ENCODE peak calls at places on chromosomes 5 and 9, in five cellular contexts. P, C, U, M and G are unnamed samples.

GRCh38 chr5:126516133-126516532 is 78.9 kb downstream of the ALDH7A1 start:
- DNase-seq in P (no peak), C (no peak), U (no peak), M (no peak), G (peak)

GRCh38 chr5:132905938-132906337 is 32.5 kb downstream of the LEAP2 start:
- DNase-seq in P (no peak), C (peak), U (no peak), M (peak), G (peak)

GRCh38 chr9:14352549-14352948 is 38.6 kb upstream of the NFIB start:
- DNase-seq in P (no peak), C (no peak), U (no peak), M (no peak), G (no peak)

GRCh38 chr5:12230659-12231058 is 326.4 kb upstream of the CTNND2 start:
- DNase-seq in P (no peak), C (no peak), U (no peak), M (no peak), G (no peak)

GRCh38 chr5:149406203-149406978 is 27.3 kb upstream of the IL17B start:
- DNase-seq in P (no peak), C (peak), U (no peak), M (peak), G (peak)

GRCh38 chr9:92716557-92716956 is 46.6 kb upstream of the IPPK start:
- DNase-seq in P (peak), C (peak), U (peak), M (peak), G (peak)

GRCh38 chr9:135566552-135566951 is 5.0 kb downstream of the PAEP start:
- DNase-seq in P (no peak), C (no peak), U (no peak), M (no peak), G (no peak)

GRCh38 chr5:25436452-25436851 is 791.7 kb upstream of the CDH10 start:
- DNase-seq in P (no peak), C (no peak), U (no peak), M (no peak), G (no peak)

GRCh38 chr5:109511980-109512744 is 102.4 kb upstream of the PJA2 start:
- DNase-seq in P (no peak), C (no peak), U (no peak), M (no peak), G (no peak)

GRCh38 chr5:59813761-59814562 is 79.6 kb downstream of the PDE4D start:
- DNase-seq in P (no peak), C (peak), U (peak), M (peak), G (peak)

GRCh38 chr9:81314525-81314924 is 374.8 kb downstream of the TLE1 start:
- DNase-seq in P (no peak), C (no peak), U (no peak), M (no peak), G (no peak)

GRCh38 chr9:120713257-120714087 is 798 bp downstream of the MEGF9 start:
- DNase-seq in P (peak), C (no peak), U (no peak), M (no peak), G (peak)

DNA sequence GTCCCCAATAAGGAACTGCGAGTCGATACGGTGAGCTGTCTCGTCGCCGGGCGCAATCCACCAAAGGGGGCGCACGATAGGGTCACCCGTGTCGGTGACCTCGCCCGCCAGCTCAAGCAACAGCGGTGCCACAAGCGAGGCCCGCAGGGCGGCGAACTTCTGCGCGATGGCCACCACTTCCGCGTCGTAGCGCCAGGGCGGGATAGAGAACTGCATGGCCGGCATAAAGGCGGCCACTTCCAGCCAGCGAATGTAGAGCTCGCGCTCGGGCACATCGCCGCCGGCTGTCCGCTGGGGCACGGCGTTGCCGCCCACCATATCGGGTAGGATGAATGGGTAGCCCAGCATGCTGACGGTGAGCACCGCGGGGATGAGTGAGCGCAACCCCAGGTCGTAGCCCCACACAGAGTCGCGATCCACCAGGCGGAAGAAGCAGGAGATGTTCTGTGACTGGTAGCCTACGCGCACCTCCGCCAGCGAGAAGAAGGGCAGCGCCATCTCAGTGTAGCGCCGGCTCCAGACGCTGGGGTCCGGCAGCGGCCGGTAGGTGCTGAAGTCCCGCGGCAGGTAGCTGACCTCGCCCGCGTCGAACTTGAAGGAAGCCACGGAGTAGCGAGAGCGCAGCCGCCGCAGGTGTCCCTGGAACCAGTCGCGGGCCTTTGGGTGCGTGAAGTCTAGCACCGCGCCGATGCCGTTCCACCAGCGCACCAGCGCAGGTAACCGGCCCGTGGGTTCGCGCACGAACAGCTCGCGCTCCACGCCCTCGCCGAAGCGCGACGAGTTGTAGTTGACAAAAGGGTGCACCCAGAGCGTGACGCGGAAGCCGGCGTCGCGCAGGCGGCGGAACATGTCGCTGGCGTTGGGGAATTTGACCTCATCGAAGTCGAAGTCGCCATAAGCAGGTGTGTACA is 5.5 kb downstream of the MYORG start:
- DNase-seq in P (no peak), C (no peak), U (no peak), M (no peak), G (peak)
- TF ChIP-seq CTCF in P (no peak), C (no peak), U (no peak), M (no peak), G (no peak)

GRCh38 chr9:16950051-16950450 is 79.6 kb upstream of the BNC2 start:
- DNase-seq in P (no peak), C (no peak), U (no peak), M (no peak), G (no peak)
- TF ChIP-seq CTCF in P (no peak), C (no peak), U (no peak), M (no peak), G (no peak)

GRCh38 chr9:36874261-36874660 is 159.8 kb downstream of the PAX5 start:
- DNase-seq in P (no peak), C (no peak), U (no peak), M (no peak), G (no peak)
- TF ChIP-seq CTCF in P (no peak), C (no peak), U (no peak), M (no peak), G (no peak)

DNA sequence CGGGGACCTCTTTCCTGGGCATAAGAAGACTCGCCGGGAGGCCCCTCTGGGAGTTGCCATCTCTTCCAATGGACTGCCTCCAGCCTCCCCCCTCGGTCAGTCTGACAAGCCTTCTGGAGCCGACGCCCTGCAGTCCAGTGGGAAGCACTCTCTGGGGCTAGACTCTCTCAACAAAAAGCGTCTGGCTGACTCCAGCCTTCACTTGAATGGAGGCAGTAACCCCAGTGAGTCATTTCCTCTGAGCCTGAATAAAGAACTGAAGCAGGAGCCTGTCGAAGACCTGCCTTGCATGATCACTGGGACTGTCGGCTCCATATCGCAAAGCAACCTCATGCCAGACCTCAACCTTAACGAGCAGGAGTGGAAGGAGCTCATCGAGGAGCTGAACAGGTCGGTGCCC is 28.4 kb upstream of the LTC4S start:
- DNase-seq in P (no peak), C (peak), U (no peak), M (peak), G (peak)
- TF ChIP-seq CTCF in P (no peak), C (no peak), U (no peak), M (no peak), G (no peak)

DNA sequence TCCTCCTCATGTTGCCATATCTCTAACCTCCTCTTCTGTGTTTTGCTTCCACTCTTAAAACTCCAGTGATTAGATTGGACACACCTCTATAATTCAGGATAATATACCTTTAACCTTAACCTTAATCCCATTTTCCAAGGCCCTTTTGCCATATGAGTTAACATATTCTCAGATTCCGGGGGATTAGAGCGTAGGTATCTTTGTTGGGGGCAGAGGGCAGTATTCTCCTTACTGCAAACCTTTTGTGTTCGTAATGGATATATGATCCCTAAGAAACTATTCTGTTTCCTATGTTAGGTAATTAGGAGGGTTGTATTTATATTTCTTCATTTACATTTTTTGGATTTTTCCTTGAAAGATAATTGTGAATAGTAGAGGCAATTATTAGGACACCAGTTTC is 99.5 kb downstream of the VPS13A start:
- DNase-seq in P (no peak), C (no peak), U (no peak), M (no peak), G (no peak)
- TF ChIP-seq CTCF in P (no peak), C (no peak), U (no peak), M (no peak), G (no peak)

DNA sequence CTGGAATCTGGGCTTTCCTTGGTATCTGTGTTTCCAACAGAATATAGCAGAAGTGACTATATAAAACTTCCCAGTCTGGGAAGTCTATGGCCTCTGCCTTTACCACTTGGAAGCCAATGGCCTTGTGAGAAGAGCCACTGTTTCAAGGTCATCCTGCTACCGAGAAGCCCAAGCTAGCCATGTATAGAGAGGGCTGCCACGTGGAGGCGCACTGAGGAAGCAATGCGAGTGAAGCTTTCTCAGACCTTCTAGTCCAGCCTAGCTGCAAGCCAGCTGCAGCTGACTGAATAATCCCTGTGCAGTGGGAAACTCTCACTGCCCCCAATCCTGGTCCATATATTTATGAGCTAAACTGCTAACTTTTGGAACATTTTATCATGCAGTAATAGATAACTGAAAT is 661.8 kb upstream of the RIOK2 start:
- DNase-seq in P (no peak), C (no peak), U (peak), M (no peak), G (no peak)
- TF ChIP-seq CTCF in P (no peak), C (no peak), U (peak), M (no peak), G (no peak)

DNA sequence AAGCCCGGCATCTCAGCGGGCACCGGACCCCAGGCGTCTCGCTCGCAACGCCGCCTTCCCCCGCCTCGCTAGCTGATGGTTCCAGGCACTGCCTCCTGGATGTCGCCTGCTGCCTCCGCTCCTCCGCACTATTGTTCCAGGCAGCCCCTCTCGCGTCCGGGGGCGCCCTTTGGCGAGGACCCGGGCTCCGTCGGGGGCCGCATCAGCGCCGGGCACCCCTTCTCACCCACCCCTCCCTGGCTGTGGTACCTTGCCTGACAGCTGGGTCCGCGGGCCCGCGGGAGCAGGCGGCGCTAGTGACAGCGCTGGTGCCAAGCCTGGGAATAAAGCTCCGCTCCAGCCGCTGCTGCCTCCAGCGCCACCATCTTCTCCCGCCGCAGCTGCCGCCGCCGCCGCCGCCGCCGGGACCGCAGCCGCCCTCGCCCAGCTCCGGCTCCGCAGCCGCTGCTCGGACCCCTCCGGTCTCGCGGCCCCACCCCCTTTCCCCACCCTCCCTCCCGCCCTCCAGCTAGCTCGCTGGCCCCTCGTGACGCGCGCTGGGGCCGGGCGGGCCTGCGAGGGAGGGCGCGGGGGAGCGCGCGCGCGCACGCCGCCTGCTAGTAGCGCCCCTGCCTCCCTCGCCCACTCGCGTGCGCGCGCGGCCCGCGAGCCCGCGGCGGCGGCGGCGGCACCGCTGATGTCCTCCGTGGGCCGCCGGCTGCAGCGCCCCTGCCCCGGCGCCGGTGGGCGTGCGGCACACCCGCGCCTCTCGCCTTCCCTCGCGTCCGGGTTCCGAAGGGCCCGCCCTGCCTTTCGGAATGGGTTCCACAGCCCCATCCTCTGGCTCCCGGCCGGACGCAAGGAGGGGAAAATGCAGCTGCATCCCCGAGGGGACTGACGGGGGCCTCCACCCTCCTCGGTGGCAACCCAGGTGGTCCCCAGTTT is at the start of gene APBA1:
- DNase-seq in P (peak), C (peak), U (peak), M (peak), G (peak)
- TF ChIP-seq CTCF in P (no peak), C (no peak), U (no peak), M (no peak), G (no peak)

DNA sequence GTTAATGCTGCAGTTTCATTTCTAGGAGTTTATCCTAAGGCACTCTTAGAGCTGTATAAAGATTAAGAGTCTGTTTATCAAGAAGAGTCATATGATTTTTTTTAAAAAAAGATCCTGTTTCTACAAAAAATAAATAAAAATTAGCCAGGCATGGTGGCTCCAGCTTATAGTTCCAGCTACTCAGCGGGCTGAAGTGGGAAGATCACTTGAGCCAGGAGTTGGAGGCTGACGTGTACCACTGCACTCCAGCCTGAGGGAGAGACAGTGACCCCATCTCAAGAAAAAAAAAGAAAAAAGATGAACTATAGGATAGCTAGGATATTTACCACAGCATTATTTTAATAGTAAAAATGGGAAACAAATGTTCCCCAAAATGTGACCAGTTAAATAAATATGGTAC is 3.3 kb upstream of the UBE2D2 start:
- DNase-seq in P (no peak), C (no peak), U (no peak), M (no peak), G (no peak)
- TF ChIP-seq CTCF in P (no peak), C (no peak), U (no peak), M (no peak), G (no peak)

GRCh38 chr5:146474040-146474439 is 26.9 kb downstream of the TCERG1 start:
- DNase-seq in P (no peak), C (no peak), U (no peak), M (no peak), G (no peak)

GRCh38 chr5:146475906-146476305 is 28.8 kb downstream of the TCERG1 start:
- DNase-seq in P (no peak), C (peak), U (no peak), M (peak), G (no peak)

DNA sequence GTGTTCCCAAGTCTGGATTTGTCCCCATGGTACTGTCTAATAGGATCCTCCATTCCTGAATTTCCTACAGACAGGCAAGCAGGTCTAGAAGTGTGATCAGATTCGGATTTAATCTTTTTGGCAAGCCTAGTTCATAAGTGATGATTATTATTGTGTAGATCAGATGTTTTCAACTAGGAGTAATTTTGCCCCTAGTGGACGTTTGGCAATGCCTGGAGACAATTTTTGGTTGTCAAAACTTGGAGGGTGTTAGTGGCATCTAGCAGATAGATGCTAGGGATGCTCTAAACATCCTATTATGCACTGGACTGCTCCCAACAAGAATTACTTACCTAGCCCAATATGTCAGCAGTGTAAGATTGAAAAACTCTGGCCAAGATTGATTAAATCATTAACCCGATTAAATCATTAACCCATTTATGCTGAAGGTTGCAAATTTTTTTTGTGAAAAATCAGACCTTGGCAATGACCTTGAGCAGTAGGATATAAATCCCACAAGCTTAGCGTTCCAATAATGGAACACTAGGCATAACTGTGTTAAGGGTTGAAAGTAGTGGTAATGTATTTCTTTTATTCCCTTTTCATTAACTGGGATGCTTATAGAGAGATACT is 28.2 kb downstream of the TCERG1 start:
- DNase-seq in P (no peak), C (peak), U (no peak), M (no peak), G (no peak)
- TF ChIP-seq CTCF in P (no peak), C (peak), U (peak), M (peak), G (peak)